ENCODE peak calls at places on chromosome 18, in five cellular contexts. One of them, this sample, is unnamed.

GRCh38 chr18:76490701-76491171 is 4.3 kb downstream of the ZNF516 start:
- DNase-seq in IMR-90: peak; percentile 32
- DNase-seq in upper lobe of right lung: peak; percentile 87
- DNase-seq in CD8-positive, alpha-beta memory T cell: peak; percentile 54
- DNase-seq in effector memory CD4-positive, alpha-beta T cell: no peak
- DNase-seq in this sample: no peak

GRCh38 chr18:68533641-68534040 is 181.3 kb downstream of the TMX3 start:
- DNase-seq in effector memory CD4-positive, alpha-beta T cell: no peak
- DNase-seq in CD8-positive, alpha-beta memory T cell: no peak
- DNase-seq in upper lobe of right lung: no peak
- DNase-seq in IMR-90: no peak
- DNase-seq in this sample: no peak

GRCh38 chr18:7567487-7568425 is 640 bp downstream of the PTPRM start:
- DNase-seq in effector memory CD4-positive, alpha-beta T cell: no peak
- DNase-seq in upper lobe of right lung: peak; percentile 79
- DNase-seq in CD8-positive, alpha-beta memory T cell: no peak
- DNase-seq in IMR-90: peak; percentile 64
- DNase-seq in this sample: no peak

GRCh38 chr18:35458677-35459441 is 38.9 kb downstream of the INO80C start:
- DNase-seq in upper lobe of right lung: no peak
- DNase-seq in IMR-90: peak; percentile 79
- DNase-seq in effector memory CD4-positive, alpha-beta T cell: no peak
- DNase-seq in CD8-positive, alpha-beta memory T cell: no peak
- DNase-seq in this sample: peak; percentile 29

GRCh38 chr18:49021076-49021432 is 70.3 kb upstream of the SMAD7 start:
- DNase-seq in CD8-positive, alpha-beta memory T cell: no peak
- DNase-seq in effector memory CD4-positive, alpha-beta T cell: no peak
- DNase-seq in upper lobe of right lung: peak; percentile 62
- DNase-seq in IMR-90: no peak
- DNase-seq in this sample: no peak

GRCh38 chr18:51687845-51688585 is 490.5 kb upstream of the MEX3C start:
- DNase-seq in upper lobe of right lung: no peak
- DNase-seq in CD8-positive, alpha-beta memory T cell: no peak
- DNase-seq in IMR-90: no peak
- DNase-seq in effector memory CD4-positive, alpha-beta T cell: no peak
- DNase-seq in this sample: no peak

GRCh38 chr18:48947583-48947982 is 3.2 kb downstream of the SMAD7 start:
- DNase-seq in CD8-positive, alpha-beta memory T cell: no peak
- DNase-seq in upper lobe of right lung: no peak
- DNase-seq in IMR-90: no peak
- DNase-seq in effector memory CD4-positive, alpha-beta T cell: no peak
- DNase-seq in this sample: no peak

GRCh38 chr18:24672165-24672950 is 211.9 kb downstream of the HRH4 start:
- DNase-seq in effector memory CD4-positive, alpha-beta T cell: no peak
- DNase-seq in IMR-90: peak; percentile 39
- DNase-seq in upper lobe of right lung: no peak
- DNase-seq in CD8-positive, alpha-beta memory T cell: no peak
- DNase-seq in this sample: no peak

GRCh38 chr18:25283769-25284168 is 68.2 kb downstream of the ZNF521 start:
- DNase-seq in upper lobe of right lung: no peak
- DNase-seq in CD8-positive, alpha-beta memory T cell: no peak
- DNase-seq in effector memory CD4-positive, alpha-beta T cell: no peak
- DNase-seq in IMR-90: no peak
- DNase-seq in this sample: no peak

GRCh38 chr18:74489631-74490030 is 6.5 kb upstream of the CNDP2 start:
- DNase-seq in IMR-90: peak; percentile 46
- DNase-seq in effector memory CD4-positive, alpha-beta T cell: no peak
- DNase-seq in upper lobe of right lung: no peak
- DNase-seq in CD8-positive, alpha-beta memory T cell: no peak
- DNase-seq in this sample: peak; percentile 53

GRCh38 chr18:62183578-62184195 is 3.2 kb downstream of the PIGN start:
- DNase-seq in upper lobe of right lung: no peak
- DNase-seq in IMR-90: peak; percentile 68
- DNase-seq in effector memory CD4-positive, alpha-beta T cell: no peak
- DNase-seq in CD8-positive, alpha-beta memory T cell: peak; percentile 49
- DNase-seq in this sample: no peak

GRCh38 chr18:35777042-35777441 is 195.4 kb upstream of the RMP24 start:
- DNase-seq in effector memory CD4-positive, alpha-beta T cell: no peak
- DNase-seq in upper lobe of right lung: no peak
- DNase-seq in CD8-positive, alpha-beta memory T cell: no peak
- DNase-seq in IMR-90: no peak
- DNase-seq in this sample: no peak

GRCh38 chr18:54906636-54907180 is 52.6 kb downstream of the CCDC68 start:
- DNase-seq in CD8-positive, alpha-beta memory T cell: no peak
- DNase-seq in IMR-90: peak; percentile 8
- DNase-seq in upper lobe of right lung: no peak
- DNase-seq in effector memory CD4-positive, alpha-beta T cell: no peak
- DNase-seq in this sample: no peak

GRCh38 chr18:59718108-59719057 is 21.2 kb upstream of the CCBE1 start:
- DNase-seq in CD8-positive, alpha-beta memory T cell: no peak
- DNase-seq in effector memory CD4-positive, alpha-beta T cell: no peak
- DNase-seq in upper lobe of right lung: no peak
- DNase-seq in IMR-90: peak; percentile 95
- DNase-seq in this sample: peak; percentile 78

GRCh38 chr18:72867721-72868665 is at the start of gene NETO1:
- DNase-seq in CD8-positive, alpha-beta memory T cell: no peak
- DNase-seq in IMR-90: no peak
- DNase-seq in upper lobe of right lung: no peak
- DNase-seq in effector memory CD4-positive, alpha-beta T cell: no peak
- DNase-seq in this sample: no peak

GRCh38 chr18:3248062-3248669 is 565 bp downstream of the MYL12A start:
- DNase-seq in CD8-positive, alpha-beta memory T cell: no peak
- DNase-seq in IMR-90: peak; percentile 59
- DNase-seq in effector memory CD4-positive, alpha-beta T cell: no peak
- DNase-seq in upper lobe of right lung: no peak
- DNase-seq in this sample: peak; percentile 36

GRCh38 chr18:41905786-41906527 is 49.1 kb upstream of the PIK3C3 start:
- DNase-seq in CD8-positive, alpha-beta memory T cell: no peak
- DNase-seq in effector memory CD4-positive, alpha-beta T cell: no peak
- DNase-seq in IMR-90: no peak
- DNase-seq in upper lobe of right lung: no peak
- DNase-seq in this sample: no peak

GRCh38 chr18:7575465-7576026 is 8.4 kb downstream of the PTPRM start:
- DNase-seq in effector memory CD4-positive, alpha-beta T cell: no peak
- DNase-seq in CD8-positive, alpha-beta memory T cell: no peak
- DNase-seq in upper lobe of right lung: no peak
- DNase-seq in IMR-90: peak; percentile 67
- DNase-seq in this sample: no peak

GRCh38 chr18:77005651-77006195 is 126.9 kb downstream of the MBP start:
- DNase-seq in IMR-90: no peak
- DNase-seq in CD8-positive, alpha-beta memory T cell: no peak
- DNase-seq in upper lobe of right lung: peak; percentile 32
- DNase-seq in effector memory CD4-positive, alpha-beta T cell: no peak
- DNase-seq in this sample: no peak

GRCh38 chr18:37334494-37335125 is 231.0 kb downstream of the CELF4 start:
- DNase-seq in CD8-positive, alpha-beta memory T cell: no peak
- DNase-seq in IMR-90: peak; percentile 46
- DNase-seq in effector memory CD4-positive, alpha-beta T cell: no peak
- DNase-seq in upper lobe of right lung: no peak
- DNase-seq in this sample: peak; percentile 13

GRCh38 chr18:22346342-22346967 is 71.3 kb downstream of the CTAGE1 start:
- DNase-seq in IMR-90: peak; percentile 83
- DNase-seq in CD8-positive, alpha-beta memory T cell: peak; percentile 56
- DNase-seq in upper lobe of right lung: no peak
- DNase-seq in effector memory CD4-positive, alpha-beta T cell: no peak
- DNase-seq in this sample: no peak

GRCh38 chr18:10269226-10269625 is 185.2 kb upstream of the APCDD1 start:
- DNase-seq in IMR-90: no peak
- DNase-seq in upper lobe of right lung: no peak
- DNase-seq in CD8-positive, alpha-beta memory T cell: no peak
- DNase-seq in effector memory CD4-positive, alpha-beta T cell: no peak
- DNase-seq in this sample: no peak

GRCh38 chr18:37270046-37270665 is 295.4 kb downstream of the CELF4 start:
- DNase-seq in IMR-90: peak; percentile 52
- DNase-seq in upper lobe of right lung: no peak
- DNase-seq in effector memory CD4-positive, alpha-beta T cell: no peak
- DNase-seq in CD8-positive, alpha-beta memory T cell: no peak
- DNase-seq in this sample: peak; percentile 7

GRCh38 chr18:48891721-48892120 is 59.0 kb downstream of the SMAD7 start:
- DNase-seq in upper lobe of right lung: no peak
- DNase-seq in IMR-90: no peak
- DNase-seq in effector memory CD4-positive, alpha-beta T cell: no peak
- DNase-seq in CD8-positive, alpha-beta memory T cell: no peak
- DNase-seq in this sample: no peak

GRCh38 chr18:54209471-54210180 is 14.8 kb downstream of the MBD2 start:
- DNase-seq in upper lobe of right lung: no peak
- DNase-seq in effector memory CD4-positive, alpha-beta T cell: no peak
- DNase-seq in CD8-positive, alpha-beta memory T cell: no peak
- DNase-seq in IMR-90: peak; percentile 15
- DNase-seq in this sample: no peak

GRCh38 chr18:44899832-44900231 is 219.1 kb downstream of the SETBP1 start:
- DNase-seq in effector memory CD4-positive, alpha-beta T cell: no peak
- DNase-seq in CD8-positive, alpha-beta memory T cell: no peak
- DNase-seq in upper lobe of right lung: no peak
- DNase-seq in IMR-90: no peak
- DNase-seq in this sample: no peak

GRCh38 chr18:25109484-25109883 is 242.5 kb downstream of the ZNF521 start:
- DNase-seq in IMR-90: peak; percentile 63
- DNase-seq in effector memory CD4-positive, alpha-beta T cell: no peak
- DNase-seq in CD8-positive, alpha-beta memory T cell: no peak
- DNase-seq in upper lobe of right lung: no peak
- DNase-seq in this sample: peak; percentile 21

GRCh38 chr18:23710068-23710527 is 20.8 kb downstream of the LAMA3 start:
- DNase-seq in CD8-positive, alpha-beta memory T cell: no peak
- DNase-seq in upper lobe of right lung: no peak
- DNase-seq in IMR-90: peak; percentile 20
- DNase-seq in effector memory CD4-positive, alpha-beta T cell: no peak
- DNase-seq in this sample: no peak

DNA sequence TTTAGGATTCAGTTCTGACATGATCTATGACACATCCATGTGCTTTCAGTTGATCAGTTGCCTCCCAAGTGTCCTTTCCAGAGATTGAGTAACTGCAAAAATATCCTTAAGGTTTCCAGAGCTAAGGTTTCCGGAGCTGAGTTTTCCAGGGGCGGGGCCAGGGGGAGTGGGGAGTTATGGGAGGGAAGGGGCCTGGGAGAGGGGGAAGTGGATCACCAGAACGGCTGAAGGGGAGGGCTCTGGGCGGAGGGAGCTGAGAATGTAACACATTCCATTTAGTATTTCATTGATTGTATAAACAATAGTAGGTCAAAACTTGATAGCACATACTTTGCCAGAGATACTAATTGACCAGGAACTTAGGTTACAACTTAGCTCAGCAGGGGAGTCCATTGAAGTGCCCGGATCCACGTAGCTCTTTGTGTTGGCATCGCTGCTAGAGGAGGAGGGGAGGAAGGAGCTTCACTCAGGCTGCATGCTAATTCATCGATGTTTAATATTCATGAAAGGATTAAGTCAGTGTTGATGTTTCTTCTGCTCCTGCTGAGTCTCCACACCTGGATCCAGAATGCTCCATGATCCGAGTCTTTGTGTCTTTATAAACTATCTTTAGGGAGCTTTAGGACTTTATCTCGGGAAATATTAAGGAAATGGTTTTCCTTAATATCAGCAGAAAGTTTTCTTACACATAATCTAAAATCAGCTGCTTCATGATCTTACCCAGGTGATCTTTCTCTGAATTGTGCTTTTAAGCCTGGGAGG is 289.7 kb downstream of the ALPK2 start:
- DNase-seq in CD8-positive, alpha-beta memory T cell: no peak
- DNase-seq in upper lobe of right lung: no peak
- DNase-seq in IMR-90: peak; percentile 56
- DNase-seq in effector memory CD4-positive, alpha-beta T cell: no peak
- DNase-seq in this sample: peak; percentile 57
- H3K4me3 ChIP-seq in CD8-positive, alpha-beta memory T cell: no peak overlapping the region
- H3K4me3 ChIP-seq in upper lobe of right lung: no peak overlapping the region
- H3K4me3 ChIP-seq in IMR-90: no peak overlapping the region
- H3K4me3 ChIP-seq in effector memory CD4-positive, alpha-beta T cell: no peak overlapping the region
- H3K4me3 ChIP-seq in this sample: no peak overlapping the region

GRCh38 chr18:13233746-13234527 is 15.4 kb downstream of the LDLRAD4 start:
- DNase-seq in IMR-90: no peak
- DNase-seq in upper lobe of right lung: peak; percentile 47
- DNase-seq in effector memory CD4-positive, alpha-beta T cell: no peak
- DNase-seq in CD8-positive, alpha-beta memory T cell: no peak
- DNase-seq in this sample: no peak

GRCh38 chr18:13231151-13231550 is 12.6 kb downstream of the LDLRAD4 start:
- DNase-seq in effector memory CD4-positive, alpha-beta T cell: no peak
- DNase-seq in IMR-90: no peak
- DNase-seq in upper lobe of right lung: peak; percentile 57
- DNase-seq in CD8-positive, alpha-beta memory T cell: no peak
- DNase-seq in this sample: no peak

GRCh38 chr18:13232060-13232917 is 13.7 kb downstream of the LDLRAD4 start:
- DNase-seq in CD8-positive, alpha-beta memory T cell: no peak
- DNase-seq in IMR-90: no peak
- DNase-seq in upper lobe of right lung: peak; percentile 62
- DNase-seq in effector memory CD4-positive, alpha-beta T cell: no peak
- DNase-seq in this sample: no peak

GRCh38 chr18:13234528-13234795 is 15.9 kb downstream of the LDLRAD4 start:
- DNase-seq in effector memory CD4-positive, alpha-beta T cell: no peak
- DNase-seq in CD8-positive, alpha-beta memory T cell: no peak
- DNase-seq in IMR-90: no peak
- DNase-seq in upper lobe of right lung: peak; percentile 37
- DNase-seq in this sample: no peak

GRCh38 chr18:13232971-13233565 is 14.5 kb downstream of the LDLRAD4 start:
- DNase-seq in CD8-positive, alpha-beta memory T cell: no peak
- DNase-seq in IMR-90: no peak
- DNase-seq in upper lobe of right lung: peak; percentile 32
- DNase-seq in effector memory CD4-positive, alpha-beta T cell: no peak
- DNase-seq in this sample: no peak
- H3K4me3 ChIP-seq in CD8-positive, alpha-beta memory T cell: no peak overlapping the region
- H3K4me3 ChIP-seq in IMR-90: no peak overlapping the region
- H3K4me3 ChIP-seq in upper lobe of right lung: no peak overlapping the region
- H3K4me3 ChIP-seq in effector memory CD4-positive, alpha-beta T cell: no peak overlapping the region
- H3K4me3 ChIP-seq in this sample: no peak overlapping the region

GRCh38 chr18:8707946-8708345 is 2.6 kb downstream of the MTCL1 start:
- DNase-seq in IMR-90: peak; percentile 54
- DNase-seq in upper lobe of right lung: no peak
- DNase-seq in effector memory CD4-positive, alpha-beta T cell: no peak
- DNase-seq in CD8-positive, alpha-beta memory T cell: no peak
- DNase-seq in this sample: no peak
- H3K4me3 ChIP-seq in IMR-90: peak overlapping the region; percentile 93
- H3K4me3 ChIP-seq in upper lobe of right lung: no peak overlapping the region
- H3K4me3 ChIP-seq in effector memory CD4-positive, alpha-beta T cell: no peak overlapping the region
- H3K4me3 ChIP-seq in CD8-positive, alpha-beta memory T cell: no peak overlapping the region
- H3K4me3 ChIP-seq in this sample: peak overlapping the region; percentile 64

GRCh38 chr18:58580078-58580477 is 48.8 kb downstream of the ALPK2 start:
- DNase-seq in IMR-90: peak; percentile 43
- DNase-seq in CD8-positive, alpha-beta memory T cell: no peak
- DNase-seq in upper lobe of right lung: no peak
- DNase-seq in effector memory CD4-positive, alpha-beta T cell: no peak
- DNase-seq in this sample: no peak
- H3K4me3 ChIP-seq in IMR-90: peak overlapping the region; percentile 57
- H3K4me3 ChIP-seq in CD8-positive, alpha-beta memory T cell: no peak overlapping the region
- H3K4me3 ChIP-seq in upper lobe of right lung: no peak overlapping the region
- H3K4me3 ChIP-seq in effector memory CD4-positive, alpha-beta T cell: no peak overlapping the region
- H3K4me3 ChIP-seq in this sample: no peak overlapping the region

DNA sequence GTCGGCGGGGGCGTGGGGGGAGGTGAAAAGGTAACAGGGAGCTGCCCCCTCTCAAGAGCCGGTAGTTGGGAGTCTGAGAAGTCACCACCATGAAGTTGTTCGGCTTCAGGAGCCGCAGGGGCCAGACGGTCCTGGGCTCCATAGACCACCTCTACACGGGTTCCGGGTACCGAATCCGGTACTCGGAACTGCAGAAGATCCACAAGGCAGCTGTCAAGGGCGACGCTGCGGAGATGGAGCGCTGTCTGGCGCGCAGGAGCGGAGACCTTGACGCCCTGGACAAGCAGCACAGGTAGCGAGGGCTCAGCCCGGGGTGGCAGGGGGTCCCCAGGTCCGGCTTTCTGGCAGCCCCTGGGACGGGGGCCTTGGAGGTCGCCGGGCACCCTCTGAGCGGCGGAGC is 47.1 kb upstream of the ZNF519 start:
- DNase-seq in upper lobe of right lung: no peak
- DNase-seq in effector memory CD4-positive, alpha-beta T cell: no peak
- DNase-seq in IMR-90: no peak
- DNase-seq in CD8-positive, alpha-beta memory T cell: no peak
- DNase-seq in this sample: no peak
- H3K4me3 ChIP-seq in upper lobe of right lung: peak overlapping the region; percentile 52
- H3K4me3 ChIP-seq in effector memory CD4-positive, alpha-beta T cell: peak overlapping the region; percentile 62
- H3K4me3 ChIP-seq in IMR-90: peak overlapping the region; percentile 7
- H3K4me3 ChIP-seq in CD8-positive, alpha-beta memory T cell: peak overlapping the region; percentile 54
- H3K4me3 ChIP-seq in this sample: peak overlapping the region; percentile 44